ENCODE peak calls at places on chromosomes 6 and 20, in six cellular contexts. M is fibroblast of lung; W is naive thymus-derived CD4-positive, alpha-beta T cell; Z is mesenchymal stem cell; K is A549; E is stromal cell of bone marrow. O is an unnamed sample.

GRCh38 chr20:36658300-36658699 is 12.3 kb upstream of the SLA2 start:
- DNase-seq in K (no peak), W (peak; percentile 30), M (no peak), E (no peak), Z (no peak), O (no peak)

GRCh38 chr6:159941286-159942113 is 27.4 kb upstream of the IGF2R start:
- DNase-seq in W (peak; percentile 23), M (peak; percentile 41), K (peak; percentile 24), Z (no peak), E (peak; percentile 55), O (no peak)

GRCh38 chr6:112188906-112189305 is 65.5 kb downstream of the LAMA4 start:
- DNase-seq in Z (no peak), W (no peak), E (peak; percentile 37), M (peak; percentile 75), K (no peak), O (no peak)

GRCh38 chr6:43052842-43053544 is 658 bp downstream of the CUL7 start:
- DNase-seq in K (peak; percentile 17), Z (peak; percentile 48), W (no peak), M (peak; percentile 20), E (no peak), O (peak; percentile 31)

GRCh38 chr6:159726196-159726917 is 949 bp upstream of the WTAP start:
- DNase-seq in K (no peak), M (no peak), W (no peak), Z (no peak), E (no peak), O (no peak)

GRCh38 chr6:124487778-124488431 is 474.3 kb upstream of the RNF217 start:
- DNase-seq in E (peak; percentile 31), K (no peak), M (peak; percentile 91), W (no peak), Z (peak; percentile 74), O (no peak)

GRCh38 chr6:106639812-106640211 is 10.4 kb downstream of the QRSL1 start:
- DNase-seq in E (no peak), K (no peak), W (no peak), Z (no peak), M (no peak), O (no peak)

GRCh38 chr20:15632680-15633079 is 940.6 kb downstream of the KIF16B start:
- DNase-seq in E (no peak), W (no peak), Z (no peak), K (no peak), M (no peak), O (no peak)

GRCh38 chr6:162088091-162088490 is 639.5 kb downstream of the PRKN start:
- DNase-seq in M (no peak), Z (no peak), K (no peak), W (no peak), E (no peak), O (no peak)

GRCh38 chr6:2579789-2580570 is 170.7 kb downstream of the MYLK4 start:
- DNase-seq in M (peak; percentile 6), Z (no peak), E (no peak), W (no peak), K (no peak), O (no peak)

GRCh38 chr6:81750660-81751387 is 1.7 kb downstream of the TENT5A start:
- DNase-seq in K (no peak), E (no peak), W (no peak), Z (no peak), M (peak; percentile 26), O (no peak)

GRCh38 chr6:169921853-169922779 is 170.7 kb downstream of the ERMARD start:
- DNase-seq in Z (no peak), E (no peak), M (no peak), W (no peak), K (no peak), O (peak; percentile 8)

GRCh38 chr6:82144852-82145332 is 102.7 kb downstream of the IBTK start:
- DNase-seq in K (peak; percentile 76), M (peak; percentile 91), W (no peak), Z (peak; percentile 96), E (peak; percentile 92), O (peak; percentile 71)

GRCh38 chr6:191487-192312 is 100.6 kb upstream of the DUSP22 start:
- DNase-seq in Z (no peak), K (no peak), W (no peak), E (no peak), M (no peak), O (no peak)

GRCh38 chr20:59006864-59007757 is at the start of gene CTSZ:
- DNase-seq in W (no peak), E (no peak), K (peak; percentile 32), M (peak; percentile 29), Z (peak; percentile 36), O (no peak)

GRCh38 chr20:54822407-54822806 is 347.0 kb downstream of the DOK5 start:
- DNase-seq in Z (no peak), K (no peak), M (no peak), W (no peak), E (no peak), O (no peak)

GRCh38 chr20:18628330-18628941 is 40.6 kb downstream of the DTD1 start:
- DNase-seq in M (no peak), W (no peak), Z (no peak), K (peak; percentile 21), E (no peak), O (no peak)

GRCh38 chr20:18005170-18005989 is 36.6 kb downstream of the MGME1 start:
- DNase-seq in Z (no peak), E (no peak), K (no peak), M (no peak), W (no peak), O (no peak)

GRCh38 chr20:45029884-45030283 is 63.6 kb downstream of the STK4 start:
- DNase-seq in E (no peak), Z (no peak), K (no peak), M (no peak), W (no peak), O (no peak)

GRCh38 chr6:169529931-169530761 is 171.7 kb downstream of the WDR27 start:
- DNase-seq in Z (no peak), K (peak; percentile 39), W (peak; percentile 2), M (peak; percentile 96), E (peak; percentile 88), O (no peak)

GRCh38 chr20:7627734-7628663 is 312.3 kb downstream of the HAO1 start:
- DNase-seq in M (peak; percentile 67), K (no peak), Z (no peak), E (no peak), W (no peak), O (no peak)

GRCh38 chr6:56335733-56336132 is 88.4 kb upstream of the COL21A1 start:
- DNase-seq in Z (peak; percentile 95), E (peak; percentile 84), K (peak; percentile 37), M (peak; percentile 91), W (no peak), O (no peak)

GRCh38 chr6:26571592-26572296 is 25.0 kb upstream of the ABT1 start:
- DNase-seq in W (peak; percentile 66), M (peak; percentile 90), Z (peak; percentile 94), K (peak; percentile 90), E (peak; percentile 62), O (peak; percentile 72)

GRCh38 chr6:168137024-168137423 is 58.0 kb upstream of the FRMD1 start:
- DNase-seq in E (no peak), Z (no peak), W (no peak), M (no peak), K (no peak), O (no peak)

GRCh38 chr6:167565884-167566491 is 241.1 kb downstream of the TTLL2 start:
- DNase-seq in E (no peak), W (no peak), K (no peak), M (no peak), Z (no peak), O (no peak)

GRCh38 chr6:128500017-128500416 is 20.4 kb downstream of the PTPRK start:
- DNase-seq in E (no peak), M (peak; percentile 43), W (no peak), Z (no peak), K (peak; percentile 45), O (no peak)

GRCh38 chr6:88855521-88856152 is 107.8 kb downstream of the RNGTT start:
- DNase-seq in K (peak; percentile 0), M (no peak), E (no peak), W (no peak), Z (no peak), O (no peak)

GRCh38 chr6:137370871-137371633 is 123.1 kb downstream of the OLIG3 start:
- DNase-seq in M (no peak), E (no peak), K (peak; percentile 13), W (no peak), Z (no peak), O (no peak)

GRCh38 chr6:136092897-136093296 is 157.2 kb downstream of the MTFR2 start:
- DNase-seq in Z (no peak), M (no peak), W (no peak), E (no peak), K (no peak), O (no peak)